ENCODE peak calls at places on chromosomes 7 and 10, in seven cellular contexts. One of them, this sample, is unnamed. For H3K4me1, the result is how much of the 10 kb centered on the place peaks cover.

GRCh38 chr10:20415684-20416083 is 481.4 kb downstream of the NEBL start:
- DNase-seq in psoas muscle: no peak
- DNase-seq in Karpas-422: no peak
- DNase-seq in esophagus squamous epithelium: no peak
- DNase-seq in tibial nerve: no peak
- DNase-seq in mucosa of descending colon: no peak
- DNase-seq in astrocyte: peak
- DNase-seq in this sample: no peak

GRCh38 chr7:47690902-47691558 is 109.1 kb upstream of the TNS3 start:
- DNase-seq in psoas muscle: no peak
- DNase-seq in Karpas-422: no peak
- DNase-seq in esophagus squamous epithelium: no peak
- DNase-seq in tibial nerve: no peak
- DNase-seq in mucosa of descending colon: no peak
- DNase-seq in astrocyte: peak
- DNase-seq in this sample: no peak

GRCh38 chr10:48378675-48379074 is 72.2 kb downstream of the MAPK8 start:
- DNase-seq in psoas muscle: no peak
- DNase-seq in Karpas-422: no peak
- DNase-seq in esophagus squamous epithelium: no peak
- DNase-seq in tibial nerve: no peak
- DNase-seq in mucosa of descending colon: no peak
- DNase-seq in astrocyte: no peak
- DNase-seq in this sample: no peak

GRCh38 chr7:112942981-112943380 is 143.6 kb downstream of the GPR85 start:
- DNase-seq in psoas muscle: no peak
- DNase-seq in Karpas-422: no peak
- DNase-seq in esophagus squamous epithelium: no peak
- DNase-seq in tibial nerve: no peak
- DNase-seq in mucosa of descending colon: no peak
- DNase-seq in astrocyte: no peak
- DNase-seq in this sample: no peak

GRCh38 chr7:70674268-70675025 is 457.5 kb upstream of the GALNT17 start:
- DNase-seq in psoas muscle: no peak
- DNase-seq in Karpas-422: no peak
- DNase-seq in esophagus squamous epithelium: no peak
- DNase-seq in tibial nerve: no peak
- DNase-seq in mucosa of descending colon: no peak
- DNase-seq in astrocyte: peak
- DNase-seq in this sample: no peak

GRCh38 chr7:26162431-26162830 is 10.4 kb downstream of the NFE2L3 start:
- DNase-seq in psoas muscle: no peak
- DNase-seq in Karpas-422: no peak
- DNase-seq in esophagus squamous epithelium: no peak
- DNase-seq in tibial nerve: no peak
- DNase-seq in mucosa of descending colon: no peak
- DNase-seq in astrocyte: no peak
- DNase-seq in this sample: no peak

GRCh38 chr7:122638459-122638858 is 60.5 kb downstream of the RNF133 start:
- DNase-seq in psoas muscle: no peak
- DNase-seq in Karpas-422: no peak
- DNase-seq in esophagus squamous epithelium: no peak
- DNase-seq in tibial nerve: no peak
- DNase-seq in mucosa of descending colon: no peak
- DNase-seq in astrocyte: no peak
- DNase-seq in this sample: no peak

GRCh38 chr7:144827581-144828139 is 8.2 kb downstream of the TPK1 start:
- DNase-seq in psoas muscle: no peak
- DNase-seq in Karpas-422: no peak
- DNase-seq in esophagus squamous epithelium: no peak
- DNase-seq in tibial nerve: no peak
- DNase-seq in mucosa of descending colon: no peak
- DNase-seq in astrocyte: peak
- DNase-seq in this sample: no peak

GRCh38 chr7:116710764-116711452 is 38.9 kb downstream of the MET start:
- DNase-seq in psoas muscle: no peak
- DNase-seq in Karpas-422: no peak
- DNase-seq in esophagus squamous epithelium: no peak
- DNase-seq in tibial nerve: no peak
- DNase-seq in mucosa of descending colon: no peak
- DNase-seq in astrocyte: no peak
- DNase-seq in this sample: no peak

GRCh38 chr10:60137292-60137992 is 231.1 kb upstream of the CCDC6 start:
- DNase-seq in psoas muscle: no peak
- DNase-seq in Karpas-422: no peak
- DNase-seq in esophagus squamous epithelium: no peak
- DNase-seq in tibial nerve: no peak
- DNase-seq in mucosa of descending colon: no peak
- DNase-seq in astrocyte: no peak
- DNase-seq in this sample: no peak

GRCh38 chr7:127417346-127417745 is 24.8 kb upstream of the ZNF800 start:
- DNase-seq in psoas muscle: no peak
- DNase-seq in Karpas-422: no peak
- DNase-seq in esophagus squamous epithelium: no peak
- DNase-seq in tibial nerve: no peak
- DNase-seq in mucosa of descending colon: no peak
- DNase-seq in astrocyte: no peak
- DNase-seq in this sample: no peak

GRCh38 chr7:51075681-51076580 is 240.7 kb downstream of the COBL start:
- DNase-seq in psoas muscle: no peak
- DNase-seq in Karpas-422: no peak
- DNase-seq in esophagus squamous epithelium: no peak
- DNase-seq in tibial nerve: no peak
- DNase-seq in mucosa of descending colon: no peak
- DNase-seq in astrocyte: no peak
- DNase-seq in this sample: peak

GRCh38 chr7:98539865-98540264 is 77.2 kb upstream of the NPTX2 start:
- DNase-seq in psoas muscle: no peak
- DNase-seq in Karpas-422: no peak
- DNase-seq in esophagus squamous epithelium: no peak
- DNase-seq in tibial nerve: no peak
- DNase-seq in mucosa of descending colon: no peak
- DNase-seq in astrocyte: no peak
- DNase-seq in this sample: no peak

GRCh38 chr10:111523016-111523415 is 446.2 kb downstream of the ADRA2A start:
- DNase-seq in psoas muscle: no peak
- DNase-seq in Karpas-422: no peak
- DNase-seq in esophagus squamous epithelium: no peak
- DNase-seq in tibial nerve: no peak
- DNase-seq in mucosa of descending colon: no peak
- DNase-seq in astrocyte: no peak
- DNase-seq in this sample: no peak

GRCh38 chr10:43322769-43323168 is 48.7 kb upstream of the FXYD4 start:
- DNase-seq in psoas muscle: peak
- DNase-seq in Karpas-422: peak
- DNase-seq in esophagus squamous epithelium: peak
- DNase-seq in tibial nerve: peak
- DNase-seq in mucosa of descending colon: peak
- DNase-seq in astrocyte: peak
- DNase-seq in this sample: peak

DNA sequence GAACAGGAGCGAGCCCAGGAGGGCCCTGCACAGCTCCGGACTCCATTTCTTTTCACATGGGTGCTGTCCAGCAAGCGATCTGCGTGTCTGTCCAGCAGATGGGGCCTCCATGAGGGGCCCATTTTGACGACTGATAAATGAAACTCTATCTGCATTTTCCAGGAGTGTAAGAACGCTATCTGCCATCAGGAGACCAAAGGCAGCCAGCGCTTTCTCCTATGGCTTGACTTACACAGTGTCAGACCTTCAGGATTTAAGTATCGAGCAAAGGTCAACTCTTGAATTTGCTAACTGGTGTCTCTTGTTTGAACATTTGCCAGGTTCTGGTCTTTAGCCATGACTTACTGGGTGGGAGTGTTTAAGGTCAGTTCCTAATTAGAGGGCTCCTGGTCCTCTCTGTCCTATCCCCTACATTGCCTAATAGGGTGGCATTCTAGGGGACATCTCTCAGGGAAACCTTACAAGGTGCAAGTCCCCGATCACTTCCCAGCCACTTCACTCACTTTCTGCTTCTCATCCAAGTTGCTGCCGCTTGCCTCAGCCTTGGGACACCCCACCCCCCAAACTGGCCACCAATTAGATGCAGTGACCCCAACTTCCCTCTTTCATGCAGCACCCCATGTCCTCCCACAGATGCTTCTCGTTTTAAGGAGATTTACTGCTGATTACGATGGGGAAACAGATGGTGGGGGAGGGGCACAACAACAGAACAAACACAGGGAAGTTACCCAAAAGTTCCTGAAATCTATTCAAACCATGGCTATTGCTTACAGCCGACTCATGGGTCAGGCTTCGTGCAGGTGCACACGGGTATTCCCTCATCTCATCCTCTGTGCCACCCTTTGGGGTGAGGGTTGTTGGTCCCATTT is 20.0 kb downstream of the VSIR start:
- DNase-seq in psoas muscle: no peak
- DNase-seq in Karpas-422: no peak
- DNase-seq in esophagus squamous epithelium: no peak
- DNase-seq in tibial nerve: no peak
- DNase-seq in mucosa of descending colon: peak
- DNase-seq in astrocyte: no peak
- DNase-seq in this sample: peak
- H3K4me1 ChIP-seq in psoas muscle: half or more
- H3K4me1 ChIP-seq in Karpas-422: under half
- H3K4me1 ChIP-seq in esophagus squamous epithelium: under half
- H3K4me1 ChIP-seq in tibial nerve: half or more
- H3K4me1 ChIP-seq in mucosa of descending colon: under half
- H3K4me1 ChIP-seq in astrocyte: under half
- H3K4me1 ChIP-seq in this sample: under half

DNA sequence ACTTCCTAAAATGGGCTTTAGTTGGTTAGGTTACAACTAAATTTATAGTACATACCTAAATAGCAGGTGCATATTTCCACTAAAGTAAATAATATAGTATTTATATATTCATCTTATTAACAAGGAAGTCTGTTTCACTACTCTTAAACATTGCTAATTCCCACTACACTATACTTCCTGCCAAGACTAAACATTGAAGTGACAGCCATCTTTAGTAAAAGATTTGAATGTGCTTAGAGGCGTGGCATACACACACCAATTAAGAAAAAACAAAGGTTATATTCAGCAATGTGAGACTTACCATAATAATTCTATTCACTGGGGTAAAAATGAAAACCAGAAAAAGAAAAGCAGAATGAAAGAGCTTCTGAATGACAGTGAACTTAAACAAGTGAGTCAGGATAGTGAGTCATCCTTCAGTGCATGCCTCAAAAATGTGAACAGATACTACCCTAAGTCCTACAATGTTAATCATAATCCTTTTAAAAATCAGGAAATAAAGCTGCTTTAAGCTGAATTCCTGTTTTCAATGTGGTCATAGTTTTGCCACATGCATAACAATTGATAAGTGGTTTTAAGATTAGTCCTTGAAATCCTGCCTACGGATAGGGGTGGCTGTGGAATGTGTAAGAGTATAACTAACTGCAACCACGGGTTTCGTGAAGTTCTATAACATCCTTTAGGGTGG is 59.4 kb downstream of the USP6NL start:
- DNase-seq in psoas muscle: no peak
- DNase-seq in Karpas-422: no peak
- DNase-seq in esophagus squamous epithelium: no peak
- DNase-seq in tibial nerve: no peak
- DNase-seq in mucosa of descending colon: no peak
- DNase-seq in astrocyte: peak
- DNase-seq in this sample: no peak
- H3K4me3 ChIP-seq in psoas muscle: no peak
- H3K4me3 ChIP-seq in Karpas-422: no peak
- H3K4me3 ChIP-seq in esophagus squamous epithelium: no peak
- H3K4me3 ChIP-seq in tibial nerve: no peak
- H3K4me3 ChIP-seq in mucosa of descending colon: no peak
- H3K4me3 ChIP-seq in astrocyte: peak
- H3K4me3 ChIP-seq in this sample: no peak

DNA sequence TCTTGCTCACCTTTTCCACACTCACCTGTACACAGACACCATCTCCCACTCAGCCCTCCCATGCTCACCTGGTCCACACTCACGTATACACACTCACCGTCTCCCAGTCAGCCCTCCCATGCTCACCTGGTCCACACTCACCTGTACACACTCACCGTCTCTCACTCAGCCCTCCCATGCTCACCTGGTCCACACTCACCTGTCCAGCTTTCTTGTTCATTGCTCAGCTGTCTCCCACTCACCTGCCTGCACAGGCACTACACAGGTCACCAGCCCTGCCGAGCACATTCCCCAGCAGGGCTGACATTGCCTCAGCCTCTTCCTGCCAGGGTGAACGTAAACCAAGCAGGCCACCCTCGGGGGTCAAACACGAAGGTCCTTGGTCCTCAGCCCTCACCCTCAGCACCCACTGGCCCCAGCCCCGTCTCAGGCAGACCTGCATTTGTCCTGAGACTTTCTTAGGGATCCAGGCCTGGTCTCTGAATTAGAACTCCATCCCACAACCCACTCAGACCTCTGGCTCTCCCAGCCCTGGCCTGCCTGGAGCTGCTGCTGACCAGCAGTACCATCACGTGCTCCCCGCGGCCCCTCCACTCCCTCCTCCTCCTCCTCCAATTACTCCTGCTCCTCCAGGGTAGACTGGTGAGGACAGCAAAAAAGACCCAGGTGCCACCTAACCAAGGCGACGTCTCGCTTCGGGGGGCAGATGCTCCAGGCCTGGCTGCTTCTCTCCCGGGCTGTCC is 12.8 kb upstream of the DNAAF5 start:
- DNase-seq in psoas muscle: no peak
- DNase-seq in Karpas-422: no peak
- DNase-seq in esophagus squamous epithelium: no peak
- DNase-seq in tibial nerve: no peak
- DNase-seq in mucosa of descending colon: no peak
- DNase-seq in astrocyte: no peak
- DNase-seq in this sample: no peak
- H3K4me1 ChIP-seq in psoas muscle: under half
- H3K4me1 ChIP-seq in Karpas-422: under half
- H3K4me1 ChIP-seq in esophagus squamous epithelium: under half
- H3K4me1 ChIP-seq in tibial nerve: under half
- H3K4me1 ChIP-seq in mucosa of descending colon: under half
- H3K4me1 ChIP-seq in astrocyte: under half
- H3K4me1 ChIP-seq in this sample: under half

GRCh38 chr10:133287832-133288500 is 11.3 kb upstream of the ADAM8 start:
- DNase-seq in psoas muscle: no peak
- DNase-seq in Karpas-422: no peak
- DNase-seq in esophagus squamous epithelium: no peak
- DNase-seq in tibial nerve: no peak
- DNase-seq in mucosa of descending colon: no peak
- DNase-seq in astrocyte: no peak
- DNase-seq in this sample: no peak
- H3K4me3 ChIP-seq in psoas muscle: no peak
- H3K4me3 ChIP-seq in Karpas-422: no peak
- H3K4me3 ChIP-seq in esophagus squamous epithelium: no peak
- H3K4me3 ChIP-seq in tibial nerve: no peak
- H3K4me3 ChIP-seq in mucosa of descending colon: no peak
- H3K4me3 ChIP-seq in astrocyte: no peak
- H3K4me3 ChIP-seq in this sample: no peak